ENCODE peak calls at places on chromosome 19, in nine cellular contexts. U, O, R, K, M, N, H, D and V are unnamed samples.

GRCh38 chr19:53182202-53182601 is 11.0 kb downstream of the ZNF665 start:
- DNase-seq in R (no peak), K (no peak), N (no peak), D (peak; percentile 92), M (no peak), U (no peak), H (no peak), O (peak; percentile 59), V (no peak)

GRCh38 chr19:51552996-51553725 is 17.9 kb upstream of the ZNF175 start:
- DNase-seq in U (peak; percentile 63), D (peak; percentile 32), K (peak; percentile 72), H (peak; percentile 57), M (no peak), R (peak; percentile 53), N (no peak), O (peak; percentile 84), V (peak; percentile 58)

GRCh38 chr19:48341515-48342413 is 16.4 kb downstream of the EMP3 start:
- DNase-seq in K (no peak), M (no peak), U (no peak), N (no peak), D (no peak), R (no peak), O (no peak), H (no peak), V (no peak)

GRCh38 chr19:34480971-34481821 is at the start of gene WTIP:
- DNase-seq in O (peak; percentile 32), M (no peak), R (no peak), K (peak; percentile 84), H (peak; percentile 62), N (no peak), U (peak; percentile 39), D (peak; percentile 94), V (no peak)

GRCh38 chr19:34994286-34994642 is 5.9 kb upstream of the GRAMD1A start:
- DNase-seq in O (no peak), H (no peak), D (no peak), K (no peak), M (no peak), U (no peak), R (no peak), N (no peak), V (no peak)

GRCh38 chr19:35269425-35270117 is 809 bp downstream of the USF2 start:
- DNase-seq in H (peak; percentile 70), N (peak; percentile 75), U (peak; percentile 92), M (peak; percentile 77), D (peak; percentile 77), K (peak; percentile 88), O (peak; percentile 76), R (peak; percentile 95), V (peak; percentile 54)

GRCh38 chr19:56837892-56838679 is 2.4 kb downstream of the PEG3 start:
- DNase-seq in K (peak; percentile 66), R (no peak), O (peak; percentile 58), M (peak; percentile 25), U (peak; percentile 22), N (no peak), H (peak; percentile 2), D (no peak), V (peak; percentile 52)

GRCh38 chr19:16850133-16850532 is 20.9 kb downstream of the SIN3B start:
- DNase-seq in U (no peak), M (no peak), D (peak; percentile 60), H (no peak), O (peak; percentile 83), N (no peak), K (no peak), R (no peak), V (no peak)

GRCh38 chr19:48169974-48170803 is at the start of the genes LIG1 and ZSWIM9:
- DNase-seq in U (peak; percentile 94), R (peak; percentile 96), O (peak; percentile 88), K (peak; percentile 91), H (peak; percentile 97), M (peak; percentile 86), N (peak; percentile 91), D (peak; percentile 95), V (peak; percentile 65)

GRCh38 chr19:18300930-18301717 is 19.7 kb upstream of the JUND start:
- DNase-seq in K (peak; percentile 78), D (peak; percentile 67), U (peak; percentile 71), H (peak; percentile 24), N (no peak), O (peak; percentile 51), M (peak; percentile 69), R (no peak), V (no peak)

GRCh38 chr19:3607398-3608078 is 863 bp upstream of the TBXA2R start:
- DNase-seq in D (peak; percentile 53), U (peak; percentile 36), M (no peak), K (peak; percentile 72), N (no peak), O (peak; percentile 46), R (no peak), H (no peak), V (no peak)

GRCh38 chr19:19064811-19065745 is 1.3 kb downstream of the SLC25A42 start:
- DNase-seq in O (peak; percentile 19), D (no peak), H (no peak), M (no peak), K (no peak), N (peak; percentile 22), U (peak; percentile 47), R (peak; percentile 51), V (no peak)

GRCh38 chr19:45953676-45954075 is 20.0 kb downstream of the NOVA2 start:
- DNase-seq in K (no peak), U (no peak), H (peak; percentile 19), O (peak; percentile 29), R (no peak), M (no peak), D (peak; percentile 76), N (no peak), V (no peak)

GRCh38 chr19:39684283-39684682 is 20.0 kb upstream of the LGALS14 start:
- DNase-seq in D (no peak), R (no peak), H (no peak), U (no peak), M (no peak), K (no peak), N (no peak), O (no peak), V (no peak)
- TF ChIP-seq CTCF in D (no peak), R (no peak), H (no peak), U (no peak), M (no peak), K (no peak), N (no peak), O (no peak), V (no peak)

GRCh38 chr19:980133-980998 is 3.8 kb upstream of the WDR18 start:
- DNase-seq in K (no peak), O (no peak), U (no peak), H (no peak), D (no peak), M (no peak), R (no peak), N (no peak), V (no peak)
- TF ChIP-seq CTCF in K (no peak), O (no peak), U (no peak), H (no peak), D (no peak), M (no peak), R (no peak), N (no peak), V (no peak)

GRCh38 chr19:49912965-49913685 is 15.9 kb upstream of the ATF5 start:
- DNase-seq in R (peak; percentile 63), K (no peak), O (no peak), M (no peak), N (no peak), U (no peak), H (no peak), D (no peak), V (no peak)

GRCh38 chr19:49918089-49918488 is 10.9 kb upstream of the ATF5 start:
- DNase-seq in H (no peak), D (no peak), N (no peak), R (no peak), K (no peak), U (no peak), M (no peak), O (no peak), V (no peak)

GRCh38 chr19:49916839-49917733 is 11.9 kb upstream of the ATF5 start:
- DNase-seq in K (no peak), H (no peak), O (no peak), D (no peak), N (no peak), R (no peak), U (no peak), M (no peak), V (no peak)

GRCh38 chr19:49913720-49914119 is 15.3 kb upstream of the ATF5 start:
- DNase-seq in U (no peak), D (no peak), N (no peak), M (no peak), O (no peak), H (no peak), R (no peak), K (no peak), V (no peak)

GRCh38 chr19:49915271-49915670 is 13.7 kb upstream of the ATF5 start:
- DNase-seq in K (no peak), O (no peak), U (no peak), R (no peak), D (no peak), H (no peak), N (no peak), M (no peak), V (no peak)
- TF ChIP-seq CTCF in K (no peak), O (peak; percentile 46), U (no peak), R (no peak), D (no peak), H (peak; percentile 22), N (no peak), M (no peak), V (no peak)

GRCh38 chr19:1295169-1296012 is 9.7 kb downstream of the EFNA2 start:
- DNase-seq in D (no peak), K (no peak), O (no peak), H (no peak), R (no peak), U (no peak), N (no peak), M (no peak), V (no peak)

GRCh38 chr19:1294688-1295087 is 9.0 kb downstream of the EFNA2 start:
- DNase-seq in U (no peak), K (no peak), R (no peak), D (no peak), H (no peak), O (no peak), N (no peak), M (no peak), V (no peak)

GRCh38 chr19:1296078-1296477 is 10.4 kb downstream of the EFNA2 start:
- DNase-seq in D (no peak), R (no peak), H (no peak), K (no peak), M (no peak), N (no peak), O (no peak), U (no peak), V (no peak)

GRCh38 chr19:1298235-1298634 is 12.6 kb downstream of the EFNA2 start:
- DNase-seq in M (no peak), R (no peak), N (no peak), U (no peak), D (no peak), O (no peak), H (no peak), K (no peak), V (no peak)

DNA sequence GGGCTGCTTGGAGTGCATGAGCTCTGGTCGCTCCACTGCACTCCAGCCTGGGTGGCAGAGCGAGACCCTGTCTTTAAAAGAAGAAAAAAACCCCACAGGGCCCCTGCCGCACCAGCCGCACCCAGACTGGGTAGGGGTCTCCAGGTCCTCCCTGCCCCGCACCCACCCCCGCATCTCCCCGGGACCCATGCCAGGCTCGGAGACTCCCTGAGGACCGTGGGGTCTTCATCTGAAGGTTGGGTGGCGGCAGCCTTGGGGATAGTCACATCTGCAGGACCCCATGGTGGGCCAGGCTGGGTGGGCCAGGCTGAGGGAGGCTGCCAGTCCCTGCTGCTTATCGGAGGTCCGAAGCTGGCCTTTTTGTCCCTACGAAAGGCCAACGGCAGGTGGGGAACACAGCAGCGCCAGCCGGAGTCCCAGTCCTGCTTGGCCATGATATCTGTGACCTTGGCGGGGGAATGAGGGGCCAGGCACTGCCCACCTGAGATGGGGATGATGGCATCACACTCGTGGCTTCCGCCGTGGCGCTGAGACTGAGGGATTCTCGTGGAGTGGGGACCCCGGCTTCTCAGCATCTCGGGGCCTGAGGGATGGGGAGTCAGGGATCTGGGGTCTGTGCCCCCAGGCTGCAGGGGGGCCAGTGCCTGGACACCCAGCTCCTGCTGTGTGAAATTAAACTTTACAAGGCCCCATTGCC is 11.1 kb downstream of the EFNA2 start:
- DNase-seq in D (no peak), R (no peak), U (no peak), H (no peak), M (no peak), N (no peak), O (no peak), K (no peak), V (no peak)
- TF ChIP-seq CTCF in D (no peak), R (no peak), U (no peak), H (no peak), M (no peak), N (no peak), O (no peak), K (no peak), V (no peak)